ENCODE peak calls at places on chromosomes 12 and 14, in nine cellular contexts. T is GM10248, E is AG10803, B is hepatocyte, A is tibial artery, G is AG04450, C is cardiac fibroblast, V is mucosa of descending colon, S is GM23338. Y is an unnamed sample.

GRCh38 chr12:41967668-41968649 is 176.7 kb downstream of the GXYLT1 start:
- DNase-seq in G (no peak), B (peak; percentile 21), E (no peak), T (no peak), A (no peak), S (peak; percentile 66), V (no peak), C (no peak), Y (no peak)

GRCh38 chr12:85923767-85924331 is 49.8 kb downstream of the NTS start:
- DNase-seq in G (no peak), C (peak; percentile 70), E (peak; percentile 31), A (no peak), S (peak; percentile 47), T (no peak), B (peak; percentile 20), V (no peak), Y (no peak)

GRCh38 chr14:104423715-104424405 is 155.7 kb upstream of the C14orf180 start:
- DNase-seq in S (no peak), E (no peak), G (no peak), B (no peak), T (no peak), A (no peak), C (no peak), V (no peak), Y (no peak)

GRCh38 chr12:45988259-45988658 is 2.1 kb downstream of the SCAF11 start:
- DNase-seq in G (no peak), A (no peak), T (no peak), B (no peak), E (peak; percentile 40), S (no peak), C (peak; percentile 62), V (no peak), Y (no peak)

GRCh38 chr14:56895154-56895553 is 84.9 kb upstream of the OTX2 start:
- DNase-seq in S (peak; percentile 41), E (no peak), G (no peak), B (no peak), T (no peak), C (no peak), A (no peak), V (no peak), Y (no peak)

GRCh38 chr12:70627677-70628076 is 9.6 kb downstream of the PTPRB start:
- DNase-seq in G (no peak), S (no peak), T (no peak), E (no peak), V (no peak), A (no peak), B (no peak), C (no peak), Y (no peak)

GRCh38 chr12:121812320-121812871 is 8.6 kb downstream of the SETD1B start:
- DNase-seq in A (no peak), C (peak; percentile 70), B (peak; percentile 87), G (no peak), E (peak; percentile 75), V (peak; percentile 88), T (peak; percentile 66), S (peak; percentile 89), Y (peak; percentile 58)

GRCh38 chr12:71945121-71945520 is 6.5 kb downstream of the TPH2 start:
- DNase-seq in T (no peak), V (no peak), C (no peak), A (no peak), E (no peak), S (no peak), G (no peak), B (no peak), Y (no peak)

GRCh38 chr14:106378191-106378590 is 851.8 kb downstream of the TMEM121 start:
- DNase-seq in E (no peak), S (no peak), V (no peak), C (no peak), T (peak; percentile 24), G (no peak), B (no peak), A (no peak), Y (no peak)

GRCh38 chr14:36845346-36846042 is 183.8 kb downstream of the PAX9 start:
- DNase-seq in B (no peak), A (no peak), S (no peak), T (no peak), C (no peak), V (no peak), E (peak; percentile 50), G (no peak), Y (no peak)

GRCh38 chr12:67772276-67773169 is 124.0 kb downstream of the DYRK2 start:
- DNase-seq in C (peak; percentile 25), S (peak; percentile 86), V (no peak), A (no peak), B (peak; percentile 57), E (peak; percentile 18), T (no peak), G (peak; percentile 43), Y (no peak)

GRCh38 chr14:103846569-103847438 is 571 bp downstream of the PPP1R13B start:
- DNase-seq in C (peak; percentile 22), B (no peak), S (peak; percentile 67), T (peak; percentile 47), A (no peak), V (peak; percentile 74), G (no peak), E (no peak), Y (no peak)

GRCh38 chr12:132396657-132397056 is 67.3 kb upstream of the GALNT9 start:
- DNase-seq in A (peak; percentile 12), B (no peak), T (no peak), G (no peak), V (no peak), S (no peak), C (no peak), E (no peak), Y (no peak)

DNA sequence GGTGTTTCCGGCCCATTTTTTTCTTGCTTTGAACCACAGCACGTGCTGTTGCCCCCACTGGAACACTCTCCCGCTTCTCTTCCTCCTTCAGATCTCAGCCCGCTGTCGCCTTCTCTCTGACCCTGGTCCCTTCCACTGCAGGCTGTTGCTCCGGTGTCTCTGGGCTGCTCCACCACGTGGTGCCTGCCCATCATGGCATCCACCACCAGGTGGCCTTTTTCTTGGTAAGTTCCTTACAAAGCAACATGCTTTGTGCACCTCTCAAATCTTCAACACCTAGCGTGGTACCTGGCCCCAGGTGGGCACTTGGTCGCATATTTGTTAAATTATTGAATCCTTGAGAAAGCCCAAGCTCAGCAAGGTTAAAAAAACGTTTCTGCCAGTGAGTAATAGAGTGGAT is 19.1 kb downstream of the TUNAR start:
- DNase-seq in C (no peak), E (no peak), T (peak; percentile 38), B (peak; percentile 56), V (no peak), G (no peak), S (peak; percentile 84), A (no peak), Y (no peak)
- TF ChIP-seq CTCF in C (no peak), E (peak; percentile 10), T (no peak), B (peak; percentile 32), V (no peak), G (no peak), S (peak; percentile 67), A (peak; percentile 4), Y (no peak)

DNA sequence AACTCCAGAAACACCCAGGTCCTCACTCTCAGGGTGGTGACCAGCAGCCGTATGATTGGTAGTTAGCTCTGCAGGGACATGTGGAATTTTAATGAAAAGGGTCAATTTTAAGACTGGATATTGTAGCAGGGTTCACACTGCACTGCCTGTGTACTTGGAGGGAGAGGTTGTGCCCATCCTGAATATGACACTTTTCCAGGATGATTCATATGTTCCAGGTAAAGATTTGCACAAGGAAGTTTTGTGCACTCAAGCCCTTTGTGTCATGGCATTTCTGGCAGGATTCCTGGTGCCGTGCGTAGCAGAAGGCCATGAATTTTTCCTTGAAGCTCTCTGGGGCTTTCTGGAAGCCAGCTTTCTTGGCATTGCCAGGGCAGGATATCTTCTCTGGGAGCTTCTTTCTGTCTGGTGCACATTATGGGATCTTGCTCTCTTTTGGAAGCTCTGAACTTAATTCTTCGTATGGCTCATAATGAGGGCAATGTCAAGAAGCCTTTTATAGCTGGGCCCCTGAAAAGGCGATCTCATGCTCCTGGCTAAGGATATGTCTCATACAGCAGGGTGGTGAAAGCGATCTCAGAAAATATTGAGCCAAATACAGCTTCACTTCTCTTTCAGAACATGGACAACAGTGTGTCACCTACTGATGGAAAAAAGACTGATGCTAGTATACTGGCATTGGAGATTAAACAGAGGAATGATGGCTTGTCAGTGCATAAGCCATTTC is 1133.9 kb downstream of the AACS start:
- DNase-seq in C (peak; percentile 48), S (no peak), E (no peak), T (no peak), V (no peak), B (no peak), G (no peak), A (no peak), Y (no peak)
- TF ChIP-seq CTCF in C (no peak), S (no peak), E (no peak), T (no peak), V (no peak), B (no peak), G (no peak), A (no peak), Y (no peak)

DNA sequence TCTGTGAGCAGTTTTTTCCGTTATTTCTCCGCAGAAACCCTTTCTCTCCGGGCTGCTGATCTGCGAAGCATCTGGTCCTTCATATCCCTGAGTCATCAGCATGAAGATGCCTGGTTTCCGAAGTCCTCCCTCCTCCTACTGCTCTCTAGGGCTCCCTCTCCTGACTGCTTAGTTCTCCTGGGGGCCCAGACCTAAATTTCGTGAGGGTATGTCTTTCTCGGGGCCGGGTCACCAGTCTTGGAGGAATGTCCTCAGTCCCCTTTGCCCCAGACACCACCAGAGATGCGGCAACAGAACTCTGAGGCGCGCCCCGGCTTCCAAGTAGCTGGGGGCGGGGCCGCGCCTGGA is 622 bp upstream of the BICDL1 start:
- DNase-seq in E (peak; percentile 39), C (peak; percentile 49), A (no peak), B (no peak), T (no peak), V (no peak), S (no peak), G (peak; percentile 3), Y (no peak)
- TF ChIP-seq CTCF in E (peak; percentile 23), C (peak; percentile 16), A (no peak), B (peak; percentile 43), T (peak; percentile 29), V (no peak), S (no peak), G (peak; percentile 24), Y (no peak)

GRCh38 chr12:56591111-56591510 is 39.0 kb downstream of the BAZ2A start:
- DNase-seq in C (no peak), A (no peak), S (peak; percentile 72), G (no peak), V (no peak), B (no peak), T (no peak), E (no peak), Y (no peak)
- TF ChIP-seq CTCF in C (no peak), A (no peak), S (peak; percentile 28), G (no peak), V (no peak), B (no peak), T (no peak), E (no peak), Y (no peak)